ENCODE peak calls at places on chromosomes 16 and 17, in seven cellular contexts. F is endothelial cell of umbilical vein, Z is H9, L is DND-41, V is fibroblast of lung, Y is PC-9, U is GM12878. J is an unnamed sample.

GRCh38 chr17:27664606-27664965 is 33.6 kb downstream of the LGALS9 start:
- DNase-seq in F (no peak), Z (no peak), L (no peak), V (no peak), Y (no peak), U (no peak), J (no peak)

GRCh38 chr17:28946239-28946638 is 5.1 kb downstream of the PHF12 start:
- DNase-seq in F (peak; percentile 88), Z (no peak), L (no peak), V (peak; percentile 90), Y (no peak), U (no peak), J (no peak)

GRCh38 chr17:82399601-82400101 is 18.5 kb upstream of the HEXD start:
- DNase-seq in F (no peak), Z (no peak), L (no peak), V (no peak), Y (no peak), U (no peak), J (no peak)

GRCh38 chr16:49663081-49664057 is 192.5 kb downstream of the ZNF423 start:
- DNase-seq in F (no peak), Z (no peak), L (no peak), V (no peak), Y (no peak), U (no peak), J (no peak)

GRCh38 chr16:66116163-66116792 is 250.2 kb upstream of the CDH5 start:
- DNase-seq in F (no peak), Z (no peak), L (no peak), V (peak; percentile 75), Y (no peak), U (no peak), J (no peak)

GRCh38 chr17:72411124-72411563 is 290.3 kb downstream of the SOX9 start:
- DNase-seq in F (no peak), Z (no peak), L (no peak), V (peak; percentile 67), Y (peak; percentile 81), U (no peak), J (no peak)

GRCh38 chr17:76417499-76418143 is 33.2 kb downstream of the SPHK1 start:
- DNase-seq in F (no peak), Z (peak; percentile 67), L (no peak), V (peak; percentile 18), Y (no peak), U (no peak), J (no peak)

GRCh38 chr17:82369211-82369610 is 2.4 kb upstream of the UTS2R start:
- DNase-seq in F (no peak), Z (no peak), L (no peak), V (no peak), Y (no peak), U (no peak), J (no peak)

DNA sequence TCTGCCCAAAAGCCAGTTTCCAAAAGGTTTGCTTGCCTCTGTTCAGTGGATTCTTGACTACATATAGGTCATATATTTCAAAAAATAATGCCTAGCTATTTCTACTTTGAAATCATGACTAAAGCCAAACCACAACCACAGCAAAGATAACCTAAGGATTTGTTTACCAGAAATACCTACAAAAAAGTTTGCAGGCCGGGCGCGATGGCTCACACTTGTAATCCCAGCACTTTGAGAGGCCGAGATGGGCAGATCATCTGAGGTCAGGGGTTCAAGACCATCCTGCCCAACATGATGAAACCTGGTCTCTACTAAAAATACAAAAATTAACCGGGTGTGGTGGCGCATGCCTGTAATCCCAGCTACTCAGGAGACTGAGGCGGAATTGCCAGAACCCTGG is 15.2 kb downstream of the CARHSP1 start:
- DNase-seq in F (no peak), Z (no peak), L (no peak), V (no peak), Y (no peak), U (no peak), J (no peak)
- H4K20me1 ChIP-seq in F (no peaks in the 10 kb centered on the region), Z (peaks cover 6% of the 10 kb centered on the region), L (peaks cover 79% of the 10 kb centered on the region), V (no peaks in the 10 kb centered on the region), Y (peaks cover 29% of the 10 kb centered on the region), U (no peaks in the 10 kb centered on the region), J (no peaks in the 10 kb centered on the region)

DNA sequence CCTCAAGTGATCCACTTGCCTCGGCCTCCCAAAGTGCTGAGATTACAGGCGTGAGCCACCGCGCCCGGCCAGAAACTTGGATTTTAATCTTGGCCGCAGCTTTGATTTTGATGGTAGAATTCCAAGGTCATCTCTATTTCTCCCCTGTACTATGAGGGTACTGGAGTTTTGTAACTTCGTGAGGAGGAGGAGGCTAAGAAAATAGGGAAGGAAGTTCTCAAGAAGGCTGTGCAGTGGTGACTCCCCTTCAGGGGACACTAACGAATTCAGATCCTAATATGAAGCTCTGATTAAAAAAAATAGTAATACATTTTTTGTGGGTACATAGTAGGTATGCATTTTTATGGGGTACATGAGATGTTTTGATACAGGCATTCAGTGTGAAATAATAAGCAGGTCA is 55.9 kb downstream of the LDHD start:
- DNase-seq in F (no peak), Z (no peak), L (no peak), V (no peak), Y (no peak), U (no peak), J (no peak)
- H4K20me1 ChIP-seq in F (peaks cover 3% of the 10 kb centered on the region), Z (no peaks in the 10 kb centered on the region), L (peaks cover 50% of the 10 kb centered on the region), V (no peaks in the 10 kb centered on the region), Y (no peaks in the 10 kb centered on the region), U (no peaks in the 10 kb centered on the region), J (no peaks in the 10 kb centered on the region)

DNA sequence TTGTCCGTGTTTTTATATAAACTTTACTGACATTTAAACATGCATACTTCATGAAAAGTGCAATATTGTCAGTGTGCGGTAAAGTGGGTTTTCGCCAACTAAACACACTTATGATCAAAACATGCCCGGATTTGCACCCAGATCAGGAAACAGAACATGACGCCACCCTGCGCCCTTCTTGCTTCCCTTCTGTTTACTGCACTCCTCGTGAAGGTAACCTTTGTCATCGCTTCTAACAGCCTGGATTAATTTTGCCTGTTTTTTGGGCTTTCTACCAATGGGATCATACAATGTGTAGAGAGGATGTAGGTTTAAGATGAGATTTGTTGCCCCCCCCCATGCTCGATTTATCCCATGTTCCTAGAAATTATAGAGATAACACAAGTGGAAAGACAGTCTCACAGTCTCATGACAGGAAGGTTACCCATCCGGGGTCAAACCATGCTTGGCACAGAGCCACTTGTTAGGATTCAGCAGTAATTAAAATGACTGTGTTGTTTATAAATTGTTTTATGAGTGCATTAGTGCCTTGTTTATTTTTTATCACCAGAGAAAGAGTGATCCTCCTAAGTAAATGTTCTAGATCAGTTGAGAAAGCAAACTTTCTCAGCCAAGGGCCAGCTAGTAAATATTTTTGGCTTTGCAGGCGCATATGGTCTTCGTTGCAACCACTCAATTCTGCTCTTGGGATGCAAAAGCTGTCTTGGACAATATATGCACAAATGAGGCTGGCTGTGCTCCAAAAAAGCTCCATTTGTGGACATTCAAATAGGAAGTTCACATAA is 254.1 kb upstream of the CACNG5 start:
- DNase-seq in F (peak; percentile 55), Z (peak; percentile 14), L (no peak), V (no peak), Y (no peak), U (no peak), J (no peak)
- H4K20me1 ChIP-seq in F (no peaks in the 10 kb centered on the region), Z (no peaks in the 10 kb centered on the region), L (no peaks in the 10 kb centered on the region), V (no peaks in the 10 kb centered on the region), Y (no peaks in the 10 kb centered on the region), U (no peaks in the 10 kb centered on the region), J (no peaks in the 10 kb centered on the region)

DNA sequence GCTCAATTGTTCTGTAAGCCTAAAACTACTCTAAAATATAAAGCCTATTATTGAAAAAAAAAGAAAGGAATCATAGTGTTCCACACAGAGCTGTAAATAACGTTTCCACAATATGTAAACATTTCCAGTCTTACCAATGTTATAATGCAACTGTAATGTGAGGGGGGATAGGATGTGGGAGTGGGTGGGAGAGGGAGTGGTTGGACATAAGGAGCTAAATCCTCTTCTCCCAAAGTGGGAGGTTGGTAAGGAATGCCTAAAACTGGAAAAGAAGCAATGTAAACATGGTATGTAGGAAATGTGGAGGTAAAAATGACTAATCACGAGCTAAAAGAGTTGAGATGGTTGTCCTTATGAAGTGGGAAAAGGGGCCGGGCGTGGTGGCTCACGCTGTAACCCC is 17.6 kb upstream of the SBK1 start:
- DNase-seq in F (no peak), Z (no peak), L (no peak), V (no peak), Y (no peak), U (no peak), J (no peak)
- H4K20me1 ChIP-seq in F (no peaks in the 10 kb centered on the region), Z (no peaks in the 10 kb centered on the region), L (peaks cover 4% of the 10 kb centered on the region), V (no peaks in the 10 kb centered on the region), Y (no peaks in the 10 kb centered on the region), U (no peaks in the 10 kb centered on the region), J (no peaks in the 10 kb centered on the region)

DNA sequence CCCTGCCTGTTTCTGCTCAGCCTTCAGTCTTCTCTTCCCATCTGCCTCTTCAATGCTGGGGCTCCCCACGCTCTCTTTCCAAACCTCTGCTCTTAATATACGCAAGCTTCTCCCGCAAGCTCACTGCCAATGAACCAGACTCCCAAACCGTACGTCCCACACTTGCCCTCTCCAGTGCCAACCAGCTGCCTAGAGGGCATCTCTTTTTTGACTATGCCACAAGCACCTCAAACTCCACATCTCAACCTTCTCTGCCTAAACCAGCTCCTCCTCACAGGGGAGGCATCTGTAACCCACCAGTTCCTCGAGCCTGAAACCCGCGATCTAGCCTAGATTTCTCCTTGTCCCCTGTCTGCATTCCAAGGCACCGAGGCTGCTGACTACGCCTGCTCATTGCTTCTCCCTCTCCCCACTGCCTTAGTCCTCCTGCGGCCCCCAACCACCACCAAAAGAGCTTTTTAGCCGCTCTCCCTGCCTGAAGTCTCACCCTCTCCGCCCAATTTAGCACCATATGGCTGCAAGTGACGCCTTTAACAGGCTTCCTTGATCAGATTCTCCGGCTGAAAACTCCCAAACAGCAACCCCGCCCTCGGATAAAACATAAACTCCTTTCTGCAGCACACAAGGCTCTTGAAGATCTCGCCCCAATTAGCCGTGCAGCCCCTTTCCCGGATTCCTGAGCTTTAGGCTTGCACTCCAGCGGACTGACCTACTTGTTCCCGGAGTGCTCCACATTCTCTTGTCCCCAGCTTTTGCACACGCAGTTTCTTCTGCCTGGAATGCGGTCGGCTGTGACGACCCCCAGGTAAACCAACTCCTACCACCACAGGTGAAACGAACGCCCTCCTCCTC is 1.5 kb downstream of the GGA2 start:
- DNase-seq in F (peak; percentile 38), Z (peak; percentile 43), L (no peak), V (peak; percentile 27), Y (no peak), U (no peak), J (no peak)
- H4K20me1 ChIP-seq in F (peaks cover 2% of the 10 kb centered on the region), Z (no peaks in the 10 kb centered on the region), L (no peaks in the 10 kb centered on the region), V (peaks cover 4% of the 10 kb centered on the region), Y (peaks cover 33% of the 10 kb centered on the region), U (peaks cover 23% of the 10 kb centered on the region), J (peaks cover 19% of the 10 kb centered on the region)

J was measured in keratinocyte.